ENCODE peak calls at places on chromosome 15, in nine cellular contexts. J is DMS53; Y is activated naive CD4-positive, alpha-beta T cell treated with anti-CD3 and anti-CD28 coated beads for 36 hours; Z is NCI-H2171; I is H9; P is lung microvascular endothelial cell; L is left colon; C is NCI-H1105; U is NCI-H1436. V is an unnamed sample.
A peak's percentile ranks its signal among the peaks of the same experiment; 100 is the strongest.

GRCh38 chr15:100726070-100726420 is 123.7 kb downstream of the ASB7 start:
- DNase-seq in C (no peak), Z (no peak), U (no peak), P (no peak), J (no peak), I (peak; percentile 5), Y (no peak), L (no peak), V (no peak)

GRCh38 chr15:31322486-31322885 is 4.1 kb upstream of the KLF13 start:
- DNase-seq in Y (no peak), J (no peak), I (no peak), C (no peak), Z (no peak), U (no peak), L (no peak), P (no peak), V (no peak)

GRCh38 chr15:83207622-83208356 is at the start of gene HDGFL3:
- DNase-seq in J (peak; percentile 79), U (peak; percentile 52), Z (peak; percentile 57), P (peak; percentile 68), C (peak; percentile 47), Y (peak; percentile 36), L (peak; percentile 57), I (peak; percentile 77), V (peak; percentile 39)

GRCh38 chr15:85727068-85727467 is 67.7 kb downstream of the KLHL25 start:
- DNase-seq in C (no peak), Z (no peak), J (no peak), L (peak; percentile 33), Y (no peak), U (no peak), I (no peak), P (no peak), V (no peak)

GRCh38 chr15:88860212-88860611 is 35.1 kb downstream of the HAPLN3 start:
- DNase-seq in Y (no peak), Z (no peak), I (no peak), U (no peak), L (no peak), C (no peak), P (no peak), J (no peak), V (no peak)

GRCh38 chr15:34106423-34106822 is 4.5 kb downstream of the PGBD4 start:
- DNase-seq in L (no peak), C (no peak), I (no peak), J (no peak), P (no peak), Y (no peak), U (no peak), Z (no peak), V (no peak)

GRCh38 chr15:49675051-49675450 is 54.2 kb downstream of the DTWD1 start:
- DNase-seq in I (no peak), U (no peak), L (no peak), C (no peak), Y (no peak), P (peak; percentile 77), Z (no peak), J (peak; percentile 81), V (no peak)

GRCh38 chr15:93217343-93217742 is 128.3 kb upstream of the RGMA start:
- DNase-seq in I (no peak), L (no peak), Y (no peak), C (no peak), J (no peak), U (no peak), P (no peak), Z (no peak), V (no peak)

GRCh38 chr15:35305906-35306305 is 220.8 kb upstream of the NANOGP8 start:
- DNase-seq in Z (no peak), U (no peak), L (no peak), Y (no peak), C (no peak), J (no peak), I (no peak), P (peak; percentile 98), V (no peak)

GRCh38 chr15:30791239-30791638 is 112.5 kb upstream of the FAN1 start:
- DNase-seq in P (no peak), C (no peak), Z (no peak), L (no peak), Y (no peak), U (no peak), J (peak; percentile 31), I (peak; percentile 68), V (no peak)

GRCh38 chr15:66302489-66302888 is 9.1 kb downstream of the DIS3L start:
- DNase-seq in P (no peak), J (no peak), U (no peak), I (no peak), Z (no peak), Y (no peak), C (no peak), L (no peak), V (no peak)

GRCh38 chr15:51649659-51650521 is 27.3 kb upstream of the DMXL2 start:
- DNase-seq in P (peak; percentile 80), Z (peak; percentile 77), J (peak; percentile 83), U (peak; percentile 76), Y (peak; percentile 60), L (no peak), I (no peak), C (peak; percentile 25), V (peak; percentile 48)

GRCh38 chr15:39415634-39416033 is 165.2 kb upstream of the THBS1 start:
- DNase-seq in I (no peak), J (no peak), Z (no peak), L (no peak), Y (no peak), U (no peak), P (no peak), C (no peak), V (no peak)

GRCh38 chr15:100627789-100628395 is 25.5 kb downstream of the ASB7 start:
- DNase-seq in U (no peak), C (peak; percentile 57), Y (peak; percentile 79), P (peak; percentile 85), Z (peak; percentile 21), J (peak; percentile 74), L (peak; percentile 54), I (peak; percentile 68), V (peak; percentile 49)

GRCh38 chr15:33098082-33099058 is 96.1 kb downstream of the FMN1 start:
- DNase-seq in I (no peak), Y (no peak), L (no peak), C (no peak), U (no peak), P (peak; percentile 83), J (no peak), Z (no peak), V (no peak)

GRCh38 chr15:51589881-51590570 is 32.5 kb downstream of the DMXL2 start:
- DNase-seq in Z (no peak), I (no peak), C (no peak), L (no peak), U (no peak), J (no peak), P (no peak), Y (no peak), V (no peak)

GRCh38 chr15:57149196-57149595 is 227.1 kb upstream of the CGNL1 start:
- DNase-seq in I (no peak), L (no peak), J (no peak), P (peak; percentile 20), Z (no peak), Y (no peak), C (no peak), U (no peak), V (no peak)

GRCh38 chr15:65773386-65774111 is 18.5 kb downstream of the DENND4A start:
- DNase-seq in Z (no peak), Y (peak; percentile 35), I (no peak), P (no peak), L (peak; percentile 64), C (no peak), U (no peak), J (no peak), V (no peak)

GRCh38 chr15:90071220-90071807 is 31.0 kb downstream of the IDH2 start:
- DNase-seq in Y (peak; percentile 92), U (peak; percentile 77), C (no peak), L (peak; percentile 93), I (no peak), Z (peak; percentile 56), J (peak; percentile 90), P (peak; percentile 90), V (peak; percentile 71)

GRCh38 chr15:81948142-81948709 is 97.6 kb downstream of the MEX3B start:
- DNase-seq in C (no peak), Y (no peak), J (no peak), I (no peak), Z (no peak), L (no peak), P (no peak), U (no peak), V (no peak)

GRCh38 chr15:38617831-38618230 is 53.2 kb upstream of the RASGRP1 start:
- DNase-seq in J (no peak), C (no peak), Y (no peak), Z (no peak), L (no peak), U (no peak), I (no peak), P (no peak), V (no peak)

V was measured in CD8-positive, alpha-beta T cell.